ENCODE peak calls at places on chromosomes 2 and 18, in eight cellular contexts. A is spleen, I is SW480, E is KG1, O is cardiac fibroblast, Q is ELR, T is fibroblast of the conjunctiva, B is Calu3. K is an unnamed sample.

GRCh38 chr2:57990118-57990725 is 56.4 kb upstream of the VRK2 start:
- DNase-seq in A (no peak), I (no peak), E (no peak), O (no peak), Q (no peak), T (no peak), B (no peak), K (no peak)

GRCh38 chr2:240156435-240157146 is 16.1 kb upstream of the OTOS start:
- DNase-seq in A (peak; percentile 57), I (no peak), E (no peak), O (no peak), Q (no peak), T (no peak), B (no peak), K (no peak)

GRCh38 chr2:144426981-144427479 is 92.9 kb downstream of the ZEB2 start:
- DNase-seq in A (no peak), I (no peak), E (no peak), O (peak; percentile 76), Q (peak; percentile 73), T (no peak), B (no peak), K (peak; percentile 39)

GRCh38 chr2:210899131-210899530 is 342.7 kb downstream of the CPS1 start:
- DNase-seq in A (no peak), I (no peak), E (no peak), O (peak; percentile 43), Q (peak; percentile 72), T (no peak), B (no peak), K (no peak)

GRCh38 chr2:12651661-12652060 is 65.1 kb upstream of the TRIB2 start:
- DNase-seq in A (no peak), I (no peak), E (no peak), O (no peak), Q (no peak), T (no peak), B (no peak), K (no peak)

GRCh38 chr18:48580782-48581181 is 42.0 kb downstream of the CTIF start:
- DNase-seq in A (no peak), I (no peak), E (no peak), O (no peak), Q (no peak), T (no peak), B (no peak), K (peak; percentile 31)

GRCh38 chr2:207354466-207354865 is 175.3 kb upstream of the CREB1 start:
- DNase-seq in A (no peak), I (no peak), E (no peak), O (no peak), Q (no peak), T (no peak), B (no peak), K (no peak)

GRCh38 chr2:178886006-178886405 is 78.8 kb upstream of the TTN start:
- DNase-seq in A (no peak), I (no peak), E (no peak), O (no peak), Q (no peak), T (no peak), B (no peak), K (no peak)

GRCh38 chr2:109663721-109664120 is 49.6 kb downstream of the SOWAHC start:
- DNase-seq in A (no peak), I (no peak), E (no peak), O (peak; percentile 83), Q (peak; percentile 30), T (peak; percentile 73), B (no peak), K (no peak)

GRCh38 chr2:35591886-35592285 is 763.7 kb upstream of the CRIM1 start:
- DNase-seq in A (no peak), I (no peak), E (no peak), O (no peak), Q (peak; percentile 1), T (no peak), B (no peak), K (no peak)

GRCh38 chr18:49510393-49511115 is 23.5 kb upstream of the C18orf32 start:
- DNase-seq in A (no peak), I (peak; percentile 44), E (no peak), O (peak; percentile 68), Q (peak; percentile 68), T (no peak), B (peak; percentile 72), K (peak; percentile 72)

GRCh38 chr18:6315556-6316331 is 99.0 kb downstream of the L3MBTL4 start:
- DNase-seq in A (no peak), I (peak; percentile 2), E (no peak), O (no peak), Q (no peak), T (no peak), B (no peak), K (peak; percentile 10)

GRCh38 chr2:53901192-53901591 is 41.4 kb upstream of the GPR75 start:
- DNase-seq in A (no peak), I (no peak), E (no peak), O (no peak), Q (no peak), T (no peak), B (no peak), K (no peak)

GRCh38 chr2:241978670-241979069 is 109.1 kb downstream of the RTP5 start:
- DNase-seq in A (no peak), I (no peak), E (no peak), O (no peak), Q (no peak), T (no peak), B (no peak), K (no peak)

GRCh38 chr2:140128909-140129308 is 1348.7 kb upstream of the NXPH2 start:
- DNase-seq in A (no peak), I (no peak), E (no peak), O (no peak), Q (peak; percentile 70), T (no peak), B (no peak), K (no peak)

K was measured in hepatocyte.